ENCODE peak calls at places on chromosomes 4 and X, in six cellular contexts. P is Panc1, F is upper lobe of left lung, J is HCT116, X is GM12878, T is GM23338. E is an unnamed sample.

GRCh38 chrX:102085706-102086105 is 39.8 kb upstream of the TCEAL2 start:
- ATAC-seq in X (peak; percentile 31), P (no peak), J (no peak), T (peak; percentile 63), F (no peak), E (no peak)

GRCh38 chr4:165184220-165184619 is 23.1 kb upstream of the KLHL2 start:
- ATAC-seq in P (no peak), J (no peak), T (no peak), X (no peak), F (no peak), E (no peak)

GRCh38 chr4:25297528-25298242 is 14.9 kb upstream of the ZCCHC4 start:
- ATAC-seq in T (no peak), J (no peak), X (no peak), F (no peak), P (no peak), E (no peak)

GRCh38 chr4:168421671-168422070 is 58.6 kb downstream of the DDX60L start:
- ATAC-seq in F (no peak), P (peak; percentile 86), J (peak; percentile 93), X (no peak), T (no peak), E (peak; percentile 57)

GRCh38 chrX:37553476-37553875 is 18.0 kb upstream of the LANCL3 start:
- ATAC-seq in T (no peak), X (no peak), J (no peak), F (no peak), P (no peak), E (no peak)

GRCh38 chrX:102739642-102740041 is 19.1 kb downstream of the GPRASP3 start:
- ATAC-seq in X (no peak), P (no peak), T (no peak), F (no peak), J (no peak), E (no peak)

GRCh38 chrX:105882581-105883275 is 60.4 kb downstream of the NRK start:
- ATAC-seq in F (no peak), P (no peak), J (no peak), X (no peak), T (no peak), E (no peak)

GRCh38 chrX:15522464-15522863 is 21.9 kb downstream of the BMX start:
- ATAC-seq in X (no peak), J (no peak), F (no peak), P (no peak), T (no peak), E (no peak)

GRCh38 chr4:82223715-82224114 is 150.1 kb downstream of the HNRNPD start:
- ATAC-seq in P (no peak), F (peak; percentile 83), J (no peak), T (peak; percentile 86), X (no peak), E (no peak)

GRCh38 chr4:83961575-83961974 is 425.7 kb downstream of the GPAT3 start:
- ATAC-seq in P (no peak), F (no peak), J (peak; percentile 40), X (no peak), T (no peak), E (no peak)

GRCh38 chr4:27930976-27931375 is 1070.3 kb downstream of the STIM2 start:
- ATAC-seq in P (no peak), J (no peak), X (no peak), F (no peak), T (no peak), E (no peak)

GRCh38 chr4:18366762-18367358 is 345.3 kb upstream of the LCORL start:
- ATAC-seq in F (peak; percentile 35), T (peak; percentile 82), J (peak; percentile 90), P (no peak), X (peak; percentile 99), E (no peak)

GRCh38 chr4:83851261-83852084 is 315.6 kb downstream of the GPAT3 start:
- ATAC-seq in P (peak; percentile 71), X (no peak), T (peak; percentile 90), F (peak; percentile 34), J (peak; percentile 60), E (no peak)

GRCh38 chr4:127533028-127533700 is 99.6 kb upstream of the INTU start:
- ATAC-seq in P (no peak), X (no peak), F (peak; percentile 92), J (no peak), T (no peak), E (peak; percentile 88)

GRCh38 chr4:105551968-105552746 is at the start of gene ARHGEF38:
- ATAC-seq in X (peak; percentile 54), T (peak; percentile 41), J (peak; percentile 52), F (peak; percentile 78), P (no peak), E (no peak)

GRCh38 chrX:22974616-22975015 is 25.1 kb upstream of the DDX53 start:
- ATAC-seq in X (no peak), J (no peak), P (no peak), F (no peak), T (no peak), E (no peak)

GRCh38 chr4:61427099-61427817 is 227.1 kb downstream of the ADGRL3 start:
- ATAC-seq in X (no peak), J (no peak), T (no peak), P (no peak), F (no peak), E (no peak)

GRCh38 chrX:130915302-130915701 is 12.3 kb upstream of the ENOX2 start:
- ATAC-seq in F (no peak), T (no peak), P (no peak), J (no peak), X (no peak), E (no peak)

GRCh38 chr4:95108883-95109421 is 351.2 kb downstream of the BMPR1B start:
- ATAC-seq in F (no peak), T (no peak), P (no peak), J (no peak), X (no peak), E (no peak)

GRCh38 chr4:113452152-113452551 is 309.4 kb downstream of the CAMK2D start:
- ATAC-seq in T (no peak), P (no peak), X (no peak), F (no peak), J (no peak), E (no peak)

GRCh38 chrX:56219702-56220101 is 12.5 kb upstream of the KLF8 start:
- ATAC-seq in X (peak; percentile 35), P (no peak), J (peak; percentile 64), F (no peak), T (no peak), E (no peak)

GRCh38 chrX:100695302-100695701 is 36.6 kb downstream of the SYTL4 start:
- ATAC-seq in F (no peak), J (no peak), X (no peak), P (no peak), T (no peak), E (no peak)

GRCh38 chr4:1756079-1756478 is 34.8 kb downstream of the TACC3 start:
- ATAC-seq in P (no peak), T (no peak), X (no peak), F (no peak), J (no peak), E (no peak)
- H3K27me3 ChIP-seq in P (no peaks in the 10 kb centered on the region), T (no peaks in the 10 kb centered on the region), X (no peaks in the 10 kb centered on the region), F (no peaks in the 10 kb centered on the region), J (no peaks in the 10 kb centered on the region), E (peaks cover 3% of the 10 kb centered on the region)

GRCh38 chr4:145907827-145908226 is 30.8 kb downstream of the ZNF827 start:
- ATAC-seq in J (no peak), X (no peak), F (no peak), P (no peak), T (no peak), E (no peak)

GRCh38 chr4:145907363-145907762 is 31.3 kb downstream of the ZNF827 start:
- ATAC-seq in F (no peak), T (peak; percentile 13), J (no peak), P (no peak), X (no peak), E (no peak)

GRCh38 chr4:145912391-145912790 is 26.2 kb downstream of the ZNF827 start:
- ATAC-seq in F (peak; percentile 11), J (no peak), X (no peak), T (no peak), P (no peak), E (no peak)

GRCh38 chr4:145909773-145910172 is 28.9 kb downstream of the ZNF827 start:
- ATAC-seq in J (no peak), F (peak; percentile 45), T (peak; percentile 53), X (no peak), P (peak; percentile 69), E (peak; percentile 52)

DNA sequence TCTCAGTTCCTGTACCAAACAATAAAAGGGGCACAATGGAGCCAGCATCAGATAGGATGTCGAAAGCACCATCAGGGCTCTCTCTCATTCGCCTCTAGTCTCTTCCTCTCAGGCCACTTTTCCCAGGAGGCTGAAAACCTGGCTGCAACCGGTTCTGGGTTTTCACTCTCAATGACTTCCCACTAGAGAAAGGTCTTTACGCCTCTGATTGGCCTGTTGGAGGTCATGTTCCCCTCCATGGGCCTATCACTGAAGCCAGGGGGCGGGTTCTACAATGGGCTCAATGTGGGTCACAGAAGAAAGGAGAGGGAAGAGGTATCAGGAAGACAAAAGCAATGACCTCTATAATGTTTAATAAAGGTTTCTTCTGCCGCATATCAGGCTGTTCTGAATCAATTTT is 29.3 kb downstream of the ZNF827 start:
- ATAC-seq in T (peak; percentile 98), X (peak; percentile 85), F (peak; percentile 86), P (peak; percentile 95), J (peak; percentile 80), E (peak; percentile 88)
- TF ChIP-seq POLR2AphosphoS5 in T (no peak), X (no peak), F (no peak), P (no peak), J (no peak), E (no peak)

DNA sequence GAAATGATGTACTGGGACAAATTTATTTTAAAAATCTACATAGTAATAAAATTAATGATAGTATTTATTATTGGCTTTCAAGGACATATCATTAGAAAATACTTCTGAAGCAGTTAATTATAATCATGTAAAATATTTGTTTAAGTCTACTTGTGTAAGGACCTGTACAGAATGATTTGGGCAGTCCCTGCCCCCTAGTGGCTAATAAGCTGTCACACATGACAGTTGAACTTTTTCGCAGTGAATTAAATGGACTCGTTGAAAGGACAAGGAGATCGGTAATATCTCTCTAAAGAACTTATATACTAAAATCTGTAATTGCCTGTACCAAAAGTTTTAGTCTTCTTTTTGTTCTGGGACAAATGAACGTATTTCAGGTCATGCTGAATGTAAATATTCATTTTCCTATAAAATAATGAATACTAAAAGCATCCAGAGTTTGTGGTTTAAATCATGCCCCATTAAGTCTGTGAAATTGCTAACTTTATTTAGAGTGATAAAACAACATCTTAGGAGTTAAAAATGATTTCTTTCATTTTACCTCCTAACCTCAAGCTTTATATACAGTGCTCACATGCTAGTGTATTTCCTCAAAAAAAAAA is 13.6 kb downstream of the EXOC1 start:
- ATAC-seq in X (peak; percentile 98), T (peak; percentile 58), J (peak; percentile 87), F (peak; percentile 92), P (peak; percentile 80), E (peak; percentile 72)
- TF ChIP-seq CTCF in X (peak; percentile 77), T (peak; percentile 97), J (peak; percentile 78), F (peak; percentile 62), P (peak; percentile 77), E (peak; percentile 73)

GRCh38 chr4:8097141-8097541 is 61.5 kb downstream of the ABLIM2 start:
- ATAC-seq in T (no peak), P (no peak), F (no peak), J (no peak), X (no peak), E (no peak)

GRCh38 chr4:8097721-8098345 is 60.8 kb downstream of the ABLIM2 start:
- ATAC-seq in T (no peak), P (no peak), F (no peak), X (no peak), J (no peak), E (no peak)

GRCh38 chr4:8096690-8097061 is 61.9 kb downstream of the ABLIM2 start:
- ATAC-seq in F (no peak), J (no peak), T (peak; percentile 54), X (no peak), P (no peak), E (no peak)

GRCh38 chr4:8098506-8098905 is 60.1 kb downstream of the ABLIM2 start:
- ATAC-seq in X (no peak), P (no peak), T (no peak), F (no peak), J (no peak), E (no peak)

GRCh38 chr4:8095956-8096689 is 62.5 kb downstream of the ABLIM2 start:
- ATAC-seq in J (no peak), F (no peak), T (no peak), P (no peak), X (no peak), E (no peak)
- H3K27me3 ChIP-seq in J (no peaks in the 10 kb centered on the region), F (no peaks in the 10 kb centered on the region), T (no peaks in the 10 kb centered on the region), P (no peaks in the 10 kb centered on the region), X (no peaks in the 10 kb centered on the region), E (no peaks in the 10 kb centered on the region)